ENCODE peak calls at places on chromosomes 13 and 19, in seven cellular contexts. P, S, J, K, T, F and Z are unnamed samples.

GRCh38 chr19:38551450-38551813 is 66.3 kb downstream of the MAP4K1 start:
- DNase-seq in P (no peak), S (no peak), J (no peak), K (peak), T (no peak), F (no peak), Z (no peak)

GRCh38 chr19:40685563-40685962 is 4.9 kb downstream of the NUMBL start:
- DNase-seq in P (no peak), S (no peak), J (peak), K (no peak), T (no peak), F (no peak), Z (no peak)

GRCh38 chr13:29190298-29190697 is 370.2 kb downstream of the MTUS2 start:
- DNase-seq in P (no peak), S (no peak), J (no peak), K (no peak), T (no peak), F (no peak), Z (no peak)

GRCh38 chr19:19388568-19389555 is 16.6 kb upstream of the GATAD2A start:
- DNase-seq in P (no peak), S (no peak), J (no peak), K (no peak), T (no peak), F (no peak), Z (no peak)

GRCh38 chr19:56080669-56081401 is 40.3 kb downstream of the ZNF787 start:
- DNase-seq in P (peak), S (peak), J (peak), K (peak), T (peak), F (peak), Z (peak)

GRCh38 chr19:16402076-16402475 is 69.7 kb downstream of the EPS15L1 start:
- DNase-seq in P (no peak), S (no peak), J (no peak), K (no peak), T (no peak), F (no peak), Z (no peak)

GRCh38 chr19:46475976-46476375 is 4.6 kb upstream of the PNMA8A start:
- DNase-seq in P (no peak), S (no peak), J (peak), K (no peak), T (peak), F (no peak), Z (peak)

GRCh38 chr19:54329476-54330165 is 9.3 kb downstream of the LILRA4 start:
- DNase-seq in P (no peak), S (no peak), J (no peak), K (no peak), T (no peak), F (no peak), Z (no peak)

GRCh38 chr19:35744688-35745327 is 410 bp downstream of the U2AF1L4 start:
- DNase-seq in P (peak), S (peak), J (peak), K (peak), T (peak), F (peak), Z (peak)

GRCh38 chr19:41144403-41144802 is 30.2 kb downstream of the CYP2F1 start:
- DNase-seq in P (peak), S (peak), J (peak), K (peak), T (peak), F (peak), Z (peak)

GRCh38 chr13:34430294-34430693 is 511.8 kb upstream of the NBEA start:
- DNase-seq in P (no peak), S (no peak), J (no peak), K (no peak), T (peak), F (no peak), Z (peak)

GRCh38 chr13:92158335-92158734 is 759.9 kb downstream of the GPC5 start:
- DNase-seq in P (no peak), S (no peak), J (no peak), K (no peak), T (peak), F (peak), Z (peak)

GRCh38 chr19:18770663-18771327 is 20.3 kb downstream of the COMP start:
- DNase-seq in P (no peak), S (no peak), J (no peak), K (no peak), T (no peak), F (no peak), Z (no peak)

GRCh38 chr13:37194428-37194861 is 89.0 kb upstream of the CSNK1A1L start:
- DNase-seq in P (no peak), S (no peak), J (peak), K (no peak), T (peak), F (peak), Z (peak)

GRCh38 chr19:2984196-2984490 is 6.8 kb downstream of the TLE6 start:
- DNase-seq in P (peak), S (no peak), J (peak), K (no peak), T (no peak), F (no peak), Z (no peak)

DNA sequence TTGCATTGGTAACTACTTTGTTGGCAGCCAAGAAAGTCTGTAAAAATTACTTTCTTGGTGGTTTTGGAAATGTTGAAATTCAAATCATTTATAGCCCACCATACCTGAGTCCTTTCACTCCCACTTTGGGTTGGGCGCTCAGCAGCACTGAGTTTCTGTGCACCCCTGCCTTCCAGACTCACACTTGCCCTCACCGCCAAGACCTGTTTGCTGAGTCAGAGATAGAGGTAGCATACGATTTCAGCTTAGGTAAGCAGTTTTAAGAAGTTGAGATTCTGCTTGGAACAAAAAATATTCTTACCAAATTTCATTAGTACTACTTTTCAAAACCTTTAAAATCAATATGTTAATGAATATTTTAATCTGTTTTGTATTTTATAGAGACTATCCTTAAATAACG is 12.6 kb downstream of the MPHOSPH8 start:
- DNase-seq in P (no peak), S (no peak), J (no peak), K (no peak), T (no peak), F (no peak), Z (no peak)
- TF ChIP-seq CTCF in P (no peak), S (no peak), J (no peak), K (no peak), T (no peak), F (no peak), Z (no peak)

DNA sequence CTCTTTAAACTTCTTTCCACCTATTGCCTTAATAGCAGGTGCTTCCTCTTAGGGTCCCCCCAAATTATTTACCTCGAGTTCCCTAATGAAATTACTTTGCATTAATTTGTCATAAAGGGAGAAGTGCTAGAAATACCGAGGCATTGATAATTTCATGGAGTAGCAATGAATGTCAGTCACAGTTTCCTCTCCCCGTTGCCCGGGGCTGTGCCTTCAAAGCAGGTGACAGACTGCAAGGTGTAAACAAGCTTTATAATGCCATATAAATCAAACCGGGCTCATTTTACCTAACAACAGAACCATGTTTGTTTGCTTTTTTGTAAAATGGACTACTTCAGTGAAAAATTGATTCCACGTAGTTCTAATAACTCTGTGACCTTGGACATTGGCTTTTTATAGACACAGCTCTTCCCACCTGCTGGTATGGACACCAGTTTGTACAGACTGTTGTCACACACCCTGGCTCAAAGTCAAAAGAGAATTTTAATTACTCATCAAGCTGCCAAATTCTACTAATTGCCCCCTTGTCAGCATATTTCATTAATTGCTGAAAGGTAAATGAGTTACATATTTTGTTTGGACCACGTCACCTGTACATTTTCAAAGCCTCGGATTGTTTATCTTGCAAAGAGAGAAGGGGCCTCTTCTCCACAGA is 171.1 kb downstream of the STK24 start:
- DNase-seq in P (no peak), S (no peak), J (no peak), K (no peak), T (no peak), F (no peak), Z (no peak)
- H3K4me3 ChIP-seq in P (no peak), S (no peak), J (no peak), K (no peak), T (no peak), F (no peak), Z (no peak)

DNA sequence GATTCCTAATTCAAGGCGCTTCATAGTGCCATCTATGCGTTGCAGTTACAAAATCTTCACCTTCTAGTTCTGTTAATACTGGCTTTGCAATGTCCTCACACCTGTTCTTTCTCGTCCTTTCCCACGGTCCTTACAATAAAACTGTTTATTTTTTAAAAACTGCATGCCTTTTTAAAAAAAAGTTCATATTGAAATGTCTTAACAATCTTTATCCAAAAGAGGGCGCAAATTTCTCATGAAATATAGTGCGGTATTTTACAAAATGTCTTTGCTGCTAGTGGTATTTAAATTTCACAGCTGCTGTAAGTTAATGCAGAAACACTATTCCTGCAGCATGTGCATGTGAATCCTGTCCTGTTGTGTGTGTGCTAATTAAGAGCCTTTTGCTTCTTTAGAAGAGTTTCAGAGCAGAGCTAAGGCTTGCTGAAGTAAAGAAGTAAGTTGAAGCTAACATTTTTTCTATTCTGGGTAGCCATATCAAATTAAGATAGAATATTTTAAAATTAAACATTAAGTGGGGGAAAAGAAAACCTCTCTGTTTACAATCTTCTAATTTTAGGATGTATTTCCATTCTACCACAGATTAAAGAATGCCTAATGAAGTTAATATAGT is 15.8 kb upstream of the CLDN10 start:
- DNase-seq in P (no peak), S (no peak), J (peak), K (peak), T (peak), F (peak), Z (peak)
- TF ChIP-seq CTCF in P (peak), S (no peak), J (peak), K (peak), T (peak), F (peak), Z (peak)

GRCh38 chr13:50386527-50387123 is 371.4 kb downstream of the KCNRG start:
- DNase-seq in P (no peak), S (no peak), J (peak), K (no peak), T (peak), F (peak), Z (peak)
- H3K4me3 ChIP-seq in P (no peak), S (no peak), J (peak), K (no peak), T (no peak), F (no peak), Z (no peak)